ENCODE peak calls at places on chromosomes 4 and X, in five cellular contexts. One of them, this sample, is unnamed.

GRCh38 chrX:12439396-12439795 is 301.1 kb downstream of the FRMPD4 start:
- DNase-seq in H1: no peak
- DNase-seq in K562: no peak
- DNase-seq in GM12878: no peak
- DNase-seq in HepG2: no peak
- DNase-seq in this sample: no peak

GRCh38 chr4:134650461-134650860 is 448.9 kb upstream of the PABPC4L start:
- DNase-seq in H1: no peak
- DNase-seq in K562: no peak
- DNase-seq in GM12878: no peak
- DNase-seq in HepG2: no peak
- DNase-seq in this sample: no peak

GRCh38 chr4:75327804-75328512 is 186.2 kb downstream of the RCHY1 start:
- DNase-seq in H1: no peak
- DNase-seq in K562: no peak
- DNase-seq in GM12878: no peak
- DNase-seq in HepG2: no peak
- DNase-seq in this sample: no peak

GRCh38 chr4:102430511-102430910 is 70.6 kb upstream of the NFKB1 start:
- DNase-seq in H1: no peak
- DNase-seq in K562: no peak
- DNase-seq in GM12878: no peak
- DNase-seq in HepG2: no peak
- DNase-seq in this sample: no peak

GRCh38 chr4:2823671-2824328 is 19.8 kb upstream of the ADD1 start:
- DNase-seq in H1: no peak
- DNase-seq in K562: no peak
- DNase-seq in GM12878: no peak
- DNase-seq in HepG2: no peak
- DNase-seq in this sample: no peak

GRCh38 chrX:78923198-78924015 is 21.8 kb upstream of the P2RY10 start:
- DNase-seq in H1: no peak
- DNase-seq in K562: no peak
- DNase-seq in GM12878: peak; percentile 87
- DNase-seq in HepG2: no peak
- DNase-seq in this sample: no peak

GRCh38 chrX:29241831-29242230 is 654.6 kb downstream of the IL1RAPL1 start:
- DNase-seq in H1: no peak
- DNase-seq in K562: no peak
- DNase-seq in GM12878: no peak
- DNase-seq in HepG2: no peak
- DNase-seq in this sample: no peak

GRCh38 chr4:170716868-170717267 is 627.1 kb upstream of the AADAT start:
- DNase-seq in H1: no peak
- DNase-seq in K562: no peak
- DNase-seq in GM12878: no peak
- DNase-seq in HepG2: no peak
- DNase-seq in this sample: no peak

GRCh38 chr4:121272526-121272925 is 108.3 kb downstream of the QRFPR start:
- DNase-seq in H1: no peak
- DNase-seq in K562: no peak
- DNase-seq in GM12878: no peak
- DNase-seq in HepG2: no peak
- DNase-seq in this sample: no peak

GRCh38 chr4:53185853-53186590 is 179.8 kb downstream of the SCFD2 start:
- DNase-seq in H1: no peak
- DNase-seq in K562: no peak
- DNase-seq in GM12878: no peak
- DNase-seq in HepG2: no peak
- DNase-seq in this sample: no peak

GRCh38 chr4:163631288-163631687 is 136.8 kb downstream of the TMA16 start:
- DNase-seq in H1: no peak
- DNase-seq in K562: no peak
- DNase-seq in GM12878: no peak
- DNase-seq in HepG2: no peak
- DNase-seq in this sample: no peak

GRCh38 chr4:182189107-182189878 is 53.9 kb upstream of the TENM3 start:
- DNase-seq in H1: no peak
- DNase-seq in K562: peak; percentile 6
- DNase-seq in GM12878: no peak
- DNase-seq in HepG2: no peak
- DNase-seq in this sample: no peak

GRCh38 chrX:126580877-126581276 is 28.3 kb upstream of the DCAF12L1 start:
- DNase-seq in H1: no peak
- DNase-seq in K562: no peak
- DNase-seq in GM12878: no peak
- DNase-seq in HepG2: no peak
- DNase-seq in this sample: no peak

GRCh38 chr4:101464596-101464995 is 117.3 kb upstream of the PPP3CA start:
- DNase-seq in H1: no peak
- DNase-seq in K562: no peak
- DNase-seq in GM12878: no peak
- DNase-seq in HepG2: no peak
- DNase-seq in this sample: no peak

GRCh38 chr4:173293663-173294062 is 40.5 kb downstream of the HMGB2 start:
- DNase-seq in H1: no peak
- DNase-seq in K562: no peak
- DNase-seq in GM12878: no peak
- DNase-seq in HepG2: no peak
- DNase-seq in this sample: no peak

GRCh38 chr4:40321671-40322131 is 13.4 kb upstream of the CHRNA9 start:
- DNase-seq in H1: no peak
- DNase-seq in K562: no peak
- DNase-seq in GM12878: no peak
- DNase-seq in HepG2: no peak
- DNase-seq in this sample: no peak

GRCh38 chr4:2935762-2936743 is 27.2 kb downstream of the NOP14 start:
- DNase-seq in H1: no peak
- DNase-seq in K562: no peak
- DNase-seq in GM12878: peak; percentile 57
- DNase-seq in HepG2: no peak
- DNase-seq in this sample: peak; percentile 69

GRCh38 chr4:25862411-25863346 is at the start of gene SEL1L3:
- DNase-seq in H1: peak; percentile 74
- DNase-seq in K562: peak; percentile 93
- DNase-seq in GM12878: no peak
- DNase-seq in HepG2: no peak
- DNase-seq in this sample: no peak

GRCh38 chr4:55561884-55562283 is 15.2 kb upstream of the CLOCK start:
- DNase-seq in H1: no peak
- DNase-seq in K562: no peak
- DNase-seq in GM12878: no peak
- DNase-seq in HepG2: no peak
- DNase-seq in this sample: no peak

GRCh38 chr4:56768772-56769171 is 52.7 kb downstream of the SPINK2 start:
- DNase-seq in H1: no peak
- DNase-seq in K562: no peak
- DNase-seq in GM12878: no peak
- DNase-seq in HepG2: no peak
- DNase-seq in this sample: no peak

GRCh38 chr4:186260117-186260503 is 5.9 kb upstream of the F11 start:
- DNase-seq in H1: no peak
- DNase-seq in K562: no peak
- DNase-seq in GM12878: no peak
- DNase-seq in HepG2: peak; percentile 60
- DNase-seq in this sample: no peak

GRCh38 chr4:61204353-61204752 is 4.2 kb downstream of the ADGRL3 start:
- DNase-seq in H1: no peak
- DNase-seq in K562: no peak
- DNase-seq in GM12878: no peak
- DNase-seq in HepG2: peak; percentile 51
- DNase-seq in this sample: no peak

GRCh38 chr4:17624821-17625220 is 10.4 kb downstream of the MED28 start:
- DNase-seq in H1: no peak
- DNase-seq in K562: no peak
- DNase-seq in GM12878: no peak
- DNase-seq in HepG2: no peak
- DNase-seq in this sample: no peak

GRCh38 chr4:121189811-121190210 is 25.7 kb upstream of the TNIP3 start:
- DNase-seq in H1: no peak
- DNase-seq in K562: no peak
- DNase-seq in GM12878: peak; percentile 32
- DNase-seq in HepG2: no peak
- DNase-seq in this sample: no peak

DNA sequence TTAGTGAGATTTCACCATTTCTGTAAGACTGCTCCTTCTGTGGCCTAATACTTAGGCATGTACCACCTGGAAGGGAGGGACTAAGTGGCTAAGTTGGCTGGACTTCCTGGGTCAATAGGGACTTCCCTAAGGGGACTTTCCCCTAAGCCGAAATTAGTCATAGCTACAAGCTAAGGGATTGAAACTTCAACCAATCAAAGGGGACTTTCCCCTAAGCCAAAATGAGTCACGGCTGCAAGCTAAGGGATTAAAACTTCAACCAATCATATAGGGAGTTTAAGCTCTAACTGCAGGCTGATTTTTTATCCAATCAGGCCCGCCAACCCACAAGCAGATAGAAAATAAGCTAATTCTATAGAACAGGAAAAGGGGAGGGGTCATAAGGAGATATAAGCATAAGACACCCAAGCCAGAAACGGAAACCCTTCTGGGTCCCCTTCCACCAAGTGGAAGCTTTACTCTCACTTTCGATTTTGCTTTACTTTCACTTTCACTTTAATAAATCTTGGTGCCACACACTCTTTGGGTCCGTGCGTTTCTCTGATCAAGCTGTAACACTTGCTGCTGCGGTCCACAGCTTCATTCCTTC is 382.8 kb downstream of the KLHL4 start:
- DNase-seq in H1: no peak
- DNase-seq in K562: no peak
- DNase-seq in GM12878: peak; percentile 50
- DNase-seq in HepG2: no peak
- DNase-seq in this sample: no peak
- TF ChIP-seq SP1 in H1: no peak
- TF ChIP-seq SP1 in K562: no peak
- TF ChIP-seq SP1 in GM12878: no peak
- TF ChIP-seq SP1 in HepG2: no peak
- TF ChIP-seq SP1 in this sample: no peak

GRCh38 chrX:41084360-41085104 is 713 bp upstream of the USP9X start:
- DNase-seq in H1: peak; percentile 96
- DNase-seq in K562: peak; percentile 86
- DNase-seq in GM12878: peak; percentile 86
- DNase-seq in HepG2: peak; percentile 87
- DNase-seq in this sample: peak; percentile 89
- TF ChIP-seq SRF in H1: no peak
- TF ChIP-seq SRF in K562: peak; percentile 40
- TF ChIP-seq SRF in GM12878: no peak
- TF ChIP-seq SRF in HepG2: no peak
- TF ChIP-seq SRF in this sample: no peak

DNA sequence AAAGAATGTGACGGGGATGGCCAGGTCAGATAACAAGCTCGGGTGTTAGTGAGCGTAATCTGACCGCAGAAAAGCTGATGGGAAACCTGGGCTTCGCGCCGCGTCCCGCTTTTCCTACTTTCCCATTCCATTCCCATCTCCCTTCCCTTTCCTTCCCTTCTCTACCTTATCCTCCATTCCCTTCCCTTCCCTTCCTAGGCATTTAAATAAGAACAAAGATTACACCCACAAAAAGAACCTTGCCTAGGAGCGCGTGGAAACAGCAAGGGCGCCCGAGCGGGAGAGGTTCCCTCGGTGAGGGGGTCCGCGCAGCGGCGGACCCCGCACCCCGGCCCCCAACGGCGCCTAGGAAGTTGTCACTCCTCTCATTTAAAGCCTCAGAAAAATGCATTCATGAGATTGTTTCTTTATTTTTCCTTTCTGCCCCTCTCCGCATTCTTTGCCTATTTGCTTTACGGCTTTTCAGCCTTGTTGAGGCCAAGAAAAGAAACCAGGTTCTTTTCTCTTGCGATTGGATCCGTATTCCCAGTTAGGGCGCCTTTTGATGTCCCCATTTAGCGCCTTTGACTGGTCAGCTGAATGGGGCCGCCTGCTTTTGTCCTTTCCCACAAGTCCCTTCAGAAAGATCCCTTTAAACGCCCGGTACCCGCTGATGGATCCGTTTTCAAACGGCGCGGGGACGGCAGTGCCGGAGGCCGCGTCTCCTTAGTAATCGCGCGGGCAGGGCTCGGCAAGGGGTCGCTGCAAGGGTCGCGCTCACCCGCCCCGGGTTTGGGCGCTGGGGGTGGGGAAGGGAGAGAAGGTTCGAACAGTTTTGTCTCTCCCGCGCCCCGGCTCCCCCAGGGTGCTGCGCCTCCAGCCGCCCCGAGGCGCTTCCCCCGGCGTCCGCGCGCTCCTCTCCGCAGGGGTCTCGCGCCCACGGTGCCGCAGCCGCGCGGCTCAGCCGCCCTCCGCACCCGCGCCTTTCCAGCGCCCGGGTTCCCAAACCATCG is 54.1 kb upstream of the TMEM33 start:
- DNase-seq in H1: peak; percentile 65
- DNase-seq in K562: no peak
- DNase-seq in GM12878: no peak
- DNase-seq in HepG2: no peak
- DNase-seq in this sample: no peak
- H3K4me3 ChIP-seq in H1: peak overlapping the region; percentile 33
- H3K4me3 ChIP-seq in K562: no peak overlapping the region
- H3K4me3 ChIP-seq in GM12878: no peak overlapping the region
- H3K4me3 ChIP-seq in HepG2: no peak overlapping the region
- H3K4me3 ChIP-seq in this sample: no peak overlapping the region

GRCh38 chr4:155741546-155741945 is 17.3 kb upstream of the GUCY1B1 start:
- DNase-seq in H1: no peak
- DNase-seq in K562: no peak
- DNase-seq in GM12878: no peak
- DNase-seq in HepG2: no peak
- DNase-seq in this sample: no peak
- TF ChIP-seq SP1 in H1: no peak
- TF ChIP-seq SP1 in K562: no peak
- TF ChIP-seq SP1 in GM12878: no peak
- TF ChIP-seq SP1 in HepG2: no peak
- TF ChIP-seq SP1 in this sample: no peak

GRCh38 chr4:96675916-96676315 is 836.0 kb downstream of the PDHA2 start:
- DNase-seq in H1: no peak
- DNase-seq in K562: no peak
- DNase-seq in GM12878: no peak
- DNase-seq in HepG2: no peak
- DNase-seq in this sample: no peak
- TF ChIP-seq SRF in H1: no peak
- TF ChIP-seq SRF in K562: no peak
- TF ChIP-seq SRF in GM12878: no peak
- TF ChIP-seq SRF in HepG2: no peak
- TF ChIP-seq SRF in this sample: no peak

GRCh38 chr4:70178075-70178660 is 17.4 kb upstream of the ODAM start:
- DNase-seq in H1: no peak
- DNase-seq in K562: no peak
- DNase-seq in GM12878: no peak
- DNase-seq in HepG2: no peak
- DNase-seq in this sample: no peak
- H3K4me3 ChIP-seq in H1: no peak overlapping the region
- H3K4me3 ChIP-seq in K562: no peak overlapping the region
- H3K4me3 ChIP-seq in GM12878: no peak overlapping the region
- H3K4me3 ChIP-seq in HepG2: no peak overlapping the region
- H3K4me3 ChIP-seq in this sample: no peak overlapping the region

This sample was measured in HCT116.